ENCODE peak calls at places on chromosomes 11 and 22, in nine cellular contexts. T is PC-3; D is midbrain; L is mucosa of descending colon; E is NAMALWA; N is stromal cell of bone marrow; Z is NT2/D1; A is stimulated activated CD4-positive, alpha-beta T cell treated with anti-CD3 and anti-CD28 coated beads, TNF-alpha, amount 100 ng/mL, for 4 hours; P is upper lobe of right lung. G is an unnamed sample.

GRCh38 chr11:45924036-45924915 is 1.8 kb downstream of the LARGE2 start:
- DNase-seq in T (no peak), D (no peak), L (no peak), E (no peak), N (no peak), Z (no peak), A (no peak), P (peak; percentile 60), G (no peak)

GRCh38 chr11:57646756-57647303 is 2.9 kb downstream of the YPEL4 start:
- DNase-seq in T (no peak), D (no peak), L (no peak), E (no peak), N (no peak), Z (no peak), A (no peak), P (no peak), G (no peak)

GRCh38 chr11:94866936-94867795 is 99.0 kb downstream of the AMOTL1 start:
- DNase-seq in T (no peak), D (no peak), L (no peak), E (no peak), N (no peak), Z (no peak), A (no peak), P (no peak), G (no peak)

GRCh38 chr11:76889414-76889975 is 28.8 kb downstream of the ACER3 start:
- DNase-seq in T (no peak), D (peak; percentile 41), L (no peak), E (no peak), N (no peak), Z (no peak), A (no peak), P (no peak), G (no peak)

GRCh38 chr11:35144811-35145210 is 5.8 kb downstream of the CD44 start:
- DNase-seq in T (peak; percentile 41), D (no peak), L (no peak), E (no peak), N (no peak), Z (no peak), A (no peak), P (no peak), G (no peak)

GRCh38 chr11:102929966-102930365 is 25.6 kb downstream of the MMP13 start:
- DNase-seq in T (no peak), D (no peak), L (no peak), E (no peak), N (no peak), Z (no peak), A (no peak), P (no peak), G (no peak)

GRCh38 chr11:65539401-65540289 is 14.8 kb downstream of the SCYL1 start:
- DNase-seq in T (peak; percentile 81), D (no peak), L (peak; percentile 92), E (peak; percentile 88), N (no peak), Z (no peak), A (no peak), P (no peak), G (no peak)

GRCh38 chr22:32044913-32045312 is 1.9 kb downstream of the SLC5A1 start:
- DNase-seq in T (peak; percentile 30), D (no peak), L (peak; percentile 70), E (no peak), N (no peak), Z (no peak), A (no peak), P (no peak), G (peak; percentile 81)

GRCh38 chr11:33694346-33695050 is 6.1 kb downstream of the C11orf91 start:
- DNase-seq in T (no peak), D (no peak), L (no peak), E (no peak), N (no peak), Z (no peak), A (no peak), P (no peak), G (no peak)

GRCh38 chr22:48476599-48476998 is 1351.1 kb downstream of the BRD1 start:
- DNase-seq in T (no peak), D (no peak), L (no peak), E (no peak), N (no peak), Z (no peak), A (no peak), P (peak; percentile 46), G (no peak)

GRCh38 chr11:109112748-109113378 is 309.1 kb upstream of the C11orf87 start:
- DNase-seq in T (no peak), D (no peak), L (no peak), E (no peak), N (no peak), Z (no peak), A (no peak), P (no peak), G (peak; percentile 42)

GRCh38 chr11:134915881-134916280 is 503.8 kb upstream of the B3GAT1 start:
- DNase-seq in T (no peak), D (no peak), L (no peak), E (no peak), N (no peak), Z (no peak), A (no peak), P (no peak), G (no peak)

GRCh38 chr11:3942956-3943497 is 87.6 kb downstream of the STIM1 start:
- DNase-seq in T (no peak), D (no peak), L (no peak), E (no peak), N (peak; percentile 46), Z (no peak), A (no peak), P (no peak), G (no peak)

GRCh38 chr11:130213143-130213978 is 53.8 kb downstream of the ST14 start:
- DNase-seq in T (peak; percentile 76), D (peak; percentile 75), L (peak; percentile 84), E (peak; percentile 74), N (no peak), Z (no peak), A (peak; percentile 51), P (peak; percentile 85), G (no peak)

GRCh38 chr22:43205748-43206514 is 19.0 kb upstream of the TTLL12 start:
- DNase-seq in T (no peak), D (no peak), L (no peak), E (no peak), N (no peak), Z (no peak), A (peak; percentile 12), P (no peak), G (no peak)

GRCh38 chr11:12232819-12233601 is 122.6 kb downstream of the MICAL2 start:
- DNase-seq in T (peak; percentile 75), D (no peak), L (no peak), E (no peak), N (peak; percentile 69), Z (no peak), A (no peak), P (no peak), G (no peak)